ENCODE peak calls at places on chromosome 9, in five cellular contexts. R, O, W, F and X are unnamed samples.

GRCh38 chr9:124427281-124427680 is 12.0 kb upstream of the PSMB7 start:
- DNase-seq in R (no peak), O (no peak), W (no peak), F (no peak), X (no peak)

GRCh38 chr9:87681271-87682061 is 44.5 kb upstream of the CTSL start:
- DNase-seq in R (no peak), O (no peak), W (no peak), F (no peak), X (no peak)

GRCh38 chr9:133835273-133835901 is 97.2 kb upstream of the SARDH start:
- DNase-seq in R (no peak), O (no peak), W (peak), F (no peak), X (peak)

GRCh38 chr9:136977223-136978072 is at the start of gene PTGDS:
- DNase-seq in R (no peak), O (no peak), W (no peak), F (no peak), X (no peak)

GRCh38 chr9:76459691-76460635 is 981 bp downstream of the GCNT1 start:
- DNase-seq in R (peak), O (no peak), W (peak), F (peak), X (peak)

GRCh38 chr9:3277200-3277599 is 248.6 kb downstream of the RFX3 start:
- DNase-seq in R (no peak), O (no peak), W (no peak), F (no peak), X (no peak)

GRCh38 chr9:96006296-96006890 is 130.9 kb downstream of the ERCC6L2 start:
- DNase-seq in R (no peak), O (no peak), W (no peak), F (no peak), X (no peak)

GRCh38 chr9:121637441-121638222 is 13.8 kb upstream of the DAB2IP start:
- DNase-seq in R (no peak), O (no peak), W (no peak), F (no peak), X (no peak)

GRCh38 chr9:19231126-19232035 is 888 bp downstream of the DENND4C start:
- DNase-seq in R (peak), O (peak), W (peak), F (no peak), X (peak)

GRCh38 chr9:82797539-82797938 is 265.4 kb downstream of the RASEF start:
- DNase-seq in R (peak), O (no peak), W (no peak), F (no peak), X (peak)

GRCh38 chr9:130940693-130941576 is 1.9 kb upstream of the FIBCD1 start:
- DNase-seq in R (peak), O (peak), W (peak), F (peak), X (peak)

GRCh38 chr9:93814561-93814960 is 140.6 kb downstream of the BARX1 start:
- DNase-seq in R (peak), O (no peak), W (no peak), F (peak), X (peak)

GRCh38 chr9:23492126-23493002 is 333.7 kb downstream of the ELAVL2 start:
- DNase-seq in R (peak), O (no peak), W (peak), F (peak), X (peak)

GRCh38 chr9:80156725-80157124 is 585.0 kb downstream of the TLE4 start:
- DNase-seq in R (no peak), O (no peak), W (no peak), F (no peak), X (no peak)

GRCh38 chr9:131734165-131734610 is 5.7 kb downstream of the RAPGEF1 start:
- DNase-seq in R (peak), O (peak), W (no peak), F (no peak), X (no peak)

GRCh38 chr9:116860509-116861120 is 173.5 kb downstream of the TRIM32 start:
- DNase-seq in R (peak), O (no peak), W (peak), F (peak), X (peak)

GRCh38 chr9:78127271-78128225 is 95.9 kb upstream of the GNAQ start:
- DNase-seq in R (no peak), O (no peak), W (no peak), F (no peak), X (no peak)